ENCODE peak calls at places on chromosomes 3 and 15, in four cellular contexts. W is fibroblast of lung, B is endodermal cell, Q is HCT116. Z is an unnamed sample. For H3K4me1 and H3K36me3, the result is how much of the 10 kb centered on the place peaks cover.

GRCh38 chr3:137519602-137520001 is 244.5 kb upstream of the SOX14 start:
- DNase-seq in B (no peak), Q (no peak), W (no peak), Z (no peak)

GRCh38 chr15:69604050-69604378 is 151.4 kb downstream of the RPLP1 start:
- DNase-seq in W (no peak), Q (peak), B (peak), Z (no peak)

GRCh38 chr3:12231481-12231880 is 57.4 kb upstream of the PPARG start:
- DNase-seq in Q (no peak), B (no peak), W (peak), Z (no peak)

GRCh38 chr3:160225181-160226025 is at the start of gene C3orf80:
- DNase-seq in W (peak), Q (peak), B (peak), Z (peak)

GRCh38 chr3:127691494-127691893 is 18.7 kb downstream of the ABTB1 start:
- DNase-seq in B (no peak), Q (no peak), W (no peak), Z (no peak)

GRCh38 chr3:35664460-35664919 is 25.2 kb downstream of the ARPP21 start:
- DNase-seq in Q (no peak), W (peak), B (peak), Z (peak)

GRCh38 chr3:132624790-132625189 is 27.7 kb downstream of the ACKR4 start:
- DNase-seq in B (peak), Q (no peak), W (no peak), Z (no peak)

GRCh38 chr15:90987561-90988141 is 6.7 kb downstream of the PRC1 start:
- DNase-seq in Q (no peak), W (peak), B (no peak), Z (no peak)

GRCh38 chr3:64896173-64896925 is 208.5 kb upstream of the ADAMTS9 start:
- DNase-seq in W (no peak), Q (no peak), B (no peak), Z (no peak)

GRCh38 chr15:66622677-66623076 is 56.9 kb upstream of the LCTL start:
- DNase-seq in Q (no peak), W (peak), B (peak), Z (peak)

GRCh38 chr3:58560771-58561311 is 16.4 kb downstream of the FAM107A start:
- DNase-seq in Q (no peak), W (peak), B (peak), Z (peak)

GRCh38 chr3:52221563-52222318 is 3.7 kb downstream of the TLR9 start:
- DNase-seq in W (no peak), B (peak), Q (no peak), Z (no peak)

GRCh38 chr3:151766454-151766853 is 32.7 kb downstream of the AADACL2 start:
- DNase-seq in W (peak), Q (peak), B (no peak), Z (peak)

GRCh38 chr3:16249336-16249735 is 15.4 kb downstream of the DPH3 start:
- DNase-seq in Q (peak), W (peak), B (peak), Z (peak)

GRCh38 chr3:196737655-196738054 is 2.0 kb upstream of the PAK2 start:
- DNase-seq in B (no peak), W (no peak), Q (no peak), Z (no peak)

GRCh38 chr3:61521229-61521628 is 40.1 kb upstream of the PTPRG start:
- DNase-seq in Q (no peak), B (no peak), W (no peak), Z (no peak)

GRCh38 chr3:149271669-149272068 is 50.0 kb upstream of the CP start:
- DNase-seq in W (no peak), B (no peak), Q (no peak), Z (no peak)

GRCh38 chr3:32815812-32816438 is 1.9 kb upstream of the TRIM71 start:
- DNase-seq in B (peak), W (no peak), Q (no peak), Z (no peak)

GRCh38 chr15:57031605-57032004 is 113.2 kb downstream of the TCF12 start:
- DNase-seq in W (peak), B (peak), Q (no peak), Z (peak)

GRCh38 chr15:63052961-63053698 is 10.6 kb downstream of the TPM1 start:
- DNase-seq in W (peak), B (peak), Q (no peak), Z (peak)

GRCh38 chr3:122074621-122075265 is 19.6 kb downstream of the CD86 start:
- DNase-seq in Q (no peak), B (no peak), W (no peak), Z (no peak)

GRCh38 chr3:66588340-66588847 is 87.6 kb upstream of the LRIG1 start:
- DNase-seq in Q (no peak), W (peak), B (no peak), Z (peak)

DNA sequence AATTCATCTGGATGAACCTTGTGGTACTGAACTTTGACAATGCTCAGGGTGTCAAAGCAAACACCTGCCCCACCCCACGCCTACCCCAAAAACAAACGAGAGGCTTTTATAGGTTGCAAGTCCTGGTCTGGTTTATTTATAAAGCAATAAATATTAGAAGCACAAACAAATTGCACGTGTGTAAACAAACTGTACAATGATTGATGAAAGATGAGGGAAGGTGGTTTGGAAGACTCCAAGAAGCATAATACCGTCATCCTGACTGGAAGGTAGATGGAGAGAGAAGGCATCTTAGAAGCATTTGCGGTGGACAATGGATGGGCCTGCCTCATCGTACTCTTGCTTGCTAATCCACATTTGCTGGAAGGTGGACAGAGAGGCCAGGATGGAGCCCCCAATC is 5.2 kb downstream of the ACTC1 start:
- DNase-seq in Q (no peak), W (no peak), B (no peak), Z (no peak)
- H3K9ac ChIP-seq in Q (no peak), W (no peak), B (no peak), Z (no peak)

GRCh38 chr3:124299831-124300230 is 307.9 kb upstream of the ROPN1 start:
- DNase-seq in B (no peak), Q (no peak), W (no peak), Z (no peak)

GRCh38 chr3:124295358-124295757 is 303.4 kb upstream of the ROPN1 start:
- DNase-seq in B (no peak), W (no peak), Q (no peak), Z (no peak)

GRCh38 chr3:124298951-124299350 is 307.0 kb upstream of the ROPN1 start:
- DNase-seq in W (no peak), Q (no peak), B (no peak), Z (peak)

GRCh38 chr3:124297062-124297980 is 305.4 kb upstream of the ROPN1 start:
- DNase-seq in Q (no peak), B (no peak), W (no peak), Z (no peak)

GRCh38 chr3:124296416-124296815 is 304.5 kb upstream of the ROPN1 start:
- DNase-seq in Q (no peak), B (no peak), W (no peak), Z (no peak)
- H3K4me1 ChIP-seq in Q (under half), B (under half), W (under half), Z (under half)

DNA sequence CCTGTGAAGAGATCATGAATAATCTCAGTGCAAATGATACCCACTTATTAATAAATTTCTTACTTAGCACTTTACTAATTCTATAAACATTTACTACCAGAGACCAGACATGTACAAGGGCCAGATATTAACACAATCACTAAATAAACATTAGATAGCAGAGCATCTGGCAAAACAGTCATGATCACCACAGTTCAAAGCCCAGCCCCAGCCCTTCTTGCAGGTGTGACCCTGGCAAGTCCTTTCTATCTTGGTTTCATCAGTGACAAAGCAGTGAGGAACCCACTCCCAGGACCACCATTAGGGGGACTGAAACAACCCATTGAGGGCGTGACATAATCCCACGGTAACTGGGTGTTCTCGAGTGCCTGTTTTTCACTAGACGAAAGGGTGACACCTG is 11.6 kb downstream of the ZXDC start:
- DNase-seq in Q (no peak), B (peak), W (no peak), Z (no peak)
- H3K36me3 ChIP-seq in Q (half or more), B (half or more), W (under half), Z (half or more)

GRCh38 chr3:28916713-28917499 is 364.0 kb upstream of the RBMS3 start:
- DNase-seq in W (peak), Q (no peak), B (peak), Z (peak)

GRCh38 chr3:28917895-28918294 is 363.0 kb upstream of the RBMS3 start:
- DNase-seq in Q (no peak), B (no peak), W (no peak), Z (no peak)

GRCh38 chr3:28912120-28912885 is 368.6 kb upstream of the RBMS3 start:
- DNase-seq in W (peak), Q (no peak), B (no peak), Z (no peak)

DNA sequence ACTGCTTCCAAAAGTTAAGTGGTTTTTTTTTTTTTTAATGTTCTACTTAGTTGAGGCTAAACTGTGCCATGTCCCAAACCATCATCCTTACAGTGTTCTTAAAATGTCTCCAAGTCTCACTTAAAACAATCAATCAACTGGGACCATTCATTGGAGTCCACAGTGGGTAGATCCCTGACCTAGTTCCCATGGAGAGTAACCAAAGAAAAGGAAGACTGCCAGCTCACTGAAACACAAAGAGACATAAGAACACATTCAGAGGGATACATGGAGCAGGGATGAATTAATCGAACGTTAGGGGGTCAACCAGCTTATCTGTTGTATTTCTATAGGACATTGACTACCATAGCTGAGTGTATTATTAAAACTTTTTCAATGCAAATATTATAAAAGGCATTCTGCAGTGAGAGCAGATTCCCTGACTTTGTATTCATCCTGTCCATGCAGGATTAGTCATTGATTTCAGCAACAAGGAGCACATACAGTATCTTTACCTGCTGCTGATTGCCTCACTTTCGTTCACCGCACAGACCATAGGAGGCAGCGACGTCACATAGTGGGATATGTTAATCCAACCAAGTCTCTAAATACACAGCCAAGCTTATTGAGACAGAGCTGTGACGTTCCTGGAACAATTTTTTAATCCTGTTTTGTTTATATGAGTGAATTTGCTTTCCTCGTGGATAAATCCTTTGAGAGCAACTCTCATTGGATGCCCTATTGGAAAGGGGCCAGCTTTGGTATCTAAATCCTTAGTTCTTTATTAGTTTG is 365.0 kb upstream of the RBMS3 start:
- DNase-seq in W (peak), Q (peak), B (peak), Z (peak)
- H3K9ac ChIP-seq in W (no peak), Q (no peak), B (no peak), Z (peak)

DNA sequence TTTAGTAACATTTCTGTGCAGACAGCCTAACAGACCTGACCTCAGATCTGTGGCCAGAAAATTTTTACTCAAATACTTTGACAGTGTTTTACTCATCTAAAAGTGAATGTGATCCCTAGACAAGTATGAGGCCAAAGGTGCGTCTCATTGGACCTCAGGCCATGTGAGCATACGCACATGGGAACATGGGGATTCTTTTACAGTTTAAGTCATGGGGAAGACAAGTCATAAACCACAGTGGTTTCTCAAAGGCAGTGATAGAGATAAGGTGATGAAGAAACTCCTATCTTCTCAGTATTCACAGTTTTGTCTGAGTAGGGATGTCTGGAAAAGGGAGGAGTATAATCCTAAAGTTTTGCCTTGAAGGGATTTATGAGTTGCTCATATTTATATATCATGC is 173.8 kb downstream of the FNDC3B start:
- DNase-seq in W (peak), B (no peak), Q (no peak), Z (no peak)
- H3K4me1 ChIP-seq in W (under half), B (under half), Q (under half), Z (under half)

DNA sequence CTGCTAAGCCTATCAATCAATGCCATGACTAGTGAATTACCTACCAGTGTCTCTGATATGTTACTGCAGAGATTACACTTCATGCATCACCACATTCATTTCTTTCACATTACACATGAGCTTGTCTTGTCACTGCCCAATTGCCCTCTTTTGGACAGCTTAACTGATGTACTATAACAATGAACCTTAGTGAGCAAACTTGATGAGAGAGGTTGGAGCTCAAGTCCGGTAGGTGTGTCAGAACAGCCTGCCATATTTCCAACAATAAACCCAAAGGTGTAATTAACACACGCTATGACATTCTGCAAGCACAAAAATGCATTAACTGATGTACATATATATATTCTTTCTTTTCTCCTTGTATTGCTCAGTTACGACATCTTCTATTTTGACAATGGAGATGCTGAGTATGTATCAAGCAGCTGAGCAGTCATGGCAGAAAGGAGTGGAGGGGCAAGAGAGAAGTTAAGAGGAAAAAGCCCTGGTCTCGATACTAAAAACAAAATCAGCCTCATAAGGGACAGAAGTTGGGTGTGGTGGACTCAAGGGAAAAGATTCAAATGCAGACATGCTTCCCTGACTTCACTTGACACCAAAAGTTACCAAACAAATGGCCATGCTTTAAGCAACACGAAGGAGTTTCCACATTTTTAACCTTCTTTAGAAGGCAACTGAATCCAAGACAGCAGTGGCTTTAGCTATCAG is 538.2 kb downstream of the FOXP1 start:
- DNase-seq in W (no peak), Q (no peak), B (no peak), Z (no peak)
- H3K36me3 ChIP-seq in W (under half), Q (under half), B (under half), Z (half or more)

GRCh38 chr3:179653106-179653776 is 401 bp downstream of the USP13 start:
- DNase-seq in W (peak), Q (peak), B (peak), Z (peak)
- H3K9ac ChIP-seq in W (peak), Q (peak), B (peak), Z (peak)

GRCh38 chr3:185796431-185797107 is 28.3 kb downstream of the IGF2BP2 start:
- DNase-seq in W (no peak), B (no peak), Q (peak), Z (peak)
- H3K4me1 ChIP-seq in W (under half), B (under half), Q (half or more), Z (under half)

DNA sequence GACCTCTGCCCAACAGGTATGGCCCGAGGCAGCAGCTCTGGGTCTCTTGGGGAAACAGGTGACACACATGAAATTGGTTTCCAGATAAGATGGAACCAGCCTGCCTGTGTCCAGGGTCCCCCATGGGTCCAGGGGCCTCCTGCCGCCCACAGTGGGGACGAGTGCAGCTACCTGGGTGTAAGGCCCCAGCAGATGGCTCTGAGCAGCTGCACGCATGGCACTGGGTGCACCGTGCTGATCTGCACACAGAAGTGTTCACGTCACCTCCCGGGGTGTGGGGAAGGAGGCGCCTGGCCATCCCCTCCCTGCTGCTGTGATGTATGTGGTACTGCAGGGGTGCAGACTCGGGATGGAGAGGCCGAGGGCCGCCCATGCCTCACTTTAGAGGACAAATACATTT is 63.6 kb downstream of the NIPA2 start:
- DNase-seq in W (no peak), Q (no peak), B (no peak), Z (no peak)
- H3K36me3 ChIP-seq in W (under half), Q (under half), B (under half), Z (half or more)

GRCh38 chr3:194728986-194729385 is 43.3 kb downstream of the FAM43A start:
- DNase-seq in Q (no peak), W (no peak), B (no peak), Z (no peak)

GRCh38 chr3:194730369-194730768 is 44.7 kb downstream of the FAM43A start:
- DNase-seq in B (no peak), W (no peak), Q (no peak), Z (peak)

GRCh38 chr3:194732617-194733016 is 46.9 kb downstream of the FAM43A start:
- DNase-seq in B (no peak), Q (no peak), W (no peak), Z (no peak)

GRCh38 chr3:194727435-194728128 is 41.9 kb downstream of the FAM43A start:
- DNase-seq in B (no peak), Q (no peak), W (peak), Z (peak)

GRCh38 chr3:194731496-194732073 is 45.9 kb downstream of the FAM43A start:
- DNase-seq in W (no peak), Q (no peak), B (no peak), Z (no peak)
- H3K9ac ChIP-seq in W (no peak), Q (no peak), B (no peak), Z (no peak)